ENCODE peak calls at places on chromosomes 6 and 20, in seven cellular contexts. O is esophagus muscularis mucosa; V is naive thymus-derived CD4-positive, alpha-beta T cell; F is MM.1S; Z is GM23248; K is stomach; H is heart right ventricle. E is an unnamed sample.

GRCh38 chr20:63407928-63408683 is 47.0 kb upstream of the CHRNA4 start:
- DNase-seq in O (no peak), Z (no peak), K (no peak), V (no peak), H (no peak), F (no peak), E (no peak)

GRCh38 chr6:41591859-41592502 is 45.8 kb downstream of the FOXP4 start:
- DNase-seq in F (peak; percentile 30), Z (peak; percentile 55), H (peak; percentile 72), V (peak; percentile 63), O (peak; percentile 95), K (peak; percentile 83), E (peak; percentile 95)

GRCh38 chr20:6466065-6466810 is 301.2 kb upstream of the BMP2 start:
- DNase-seq in O (no peak), H (no peak), V (no peak), K (no peak), F (no peak), Z (no peak), E (no peak)

GRCh38 chr6:45434401-45434741 is 56.6 kb upstream of the SUPT3H start:
- DNase-seq in Z (no peak), O (no peak), K (no peak), H (no peak), F (peak; percentile 20), V (no peak), E (no peak)

GRCh38 chr6:151379933-151380847 is 11.2 kb downstream of the ZBTB2 start:
- DNase-seq in O (no peak), F (peak; percentile 37), K (no peak), Z (peak; percentile 57), V (no peak), H (no peak), E (peak; percentile 58)

GRCh38 chr20:61570796-61571195 is 318.7 kb downstream of the CDH4 start:
- DNase-seq in K (no peak), H (no peak), V (no peak), Z (no peak), F (no peak), O (no peak), E (no peak)

GRCh38 chr6:158773581-158774449 is 45.4 kb downstream of the EZR start:
- DNase-seq in O (no peak), Z (no peak), V (no peak), H (no peak), K (no peak), F (no peak), E (peak; percentile 85)

GRCh38 chr6:110814488-110815259 is 595 bp downstream of the CDK19 start:
- DNase-seq in O (peak; percentile 91), H (peak; percentile 65), F (peak; percentile 43), K (peak; percentile 63), V (peak; percentile 45), Z (peak; percentile 84), E (peak; percentile 82)

GRCh38 chr6:67369679-67370078 is 1265.4 kb upstream of the ADGRB3 start:
- DNase-seq in K (no peak), Z (no peak), V (no peak), H (no peak), O (no peak), F (no peak), E (no peak)

GRCh38 chr6:109236140-109237081 is 141.1 kb downstream of the CEP57L1 start:
- DNase-seq in Z (no peak), O (no peak), V (no peak), H (no peak), K (no peak), F (no peak), E (peak; percentile 92)

GRCh38 chr6:139655783-139656705 is 281.6 kb upstream of the CITED2 start:
- DNase-seq in V (no peak), Z (no peak), H (no peak), O (no peak), F (no peak), K (peak; percentile 71), E (no peak)

GRCh38 chr6:145544031-145544430 is 191.3 kb downstream of the EPM2A start:
- DNase-seq in V (no peak), H (no peak), O (no peak), F (no peak), K (no peak), Z (peak; percentile 74), E (no peak)
- H3K27ac ChIP-seq in V (no peak overlapping the region), H (no peak overlapping the region), O (no peak overlapping the region), F (no peak overlapping the region), K (no peak overlapping the region), Z (no peak overlapping the region), E (no peak overlapping the region)

DNA sequence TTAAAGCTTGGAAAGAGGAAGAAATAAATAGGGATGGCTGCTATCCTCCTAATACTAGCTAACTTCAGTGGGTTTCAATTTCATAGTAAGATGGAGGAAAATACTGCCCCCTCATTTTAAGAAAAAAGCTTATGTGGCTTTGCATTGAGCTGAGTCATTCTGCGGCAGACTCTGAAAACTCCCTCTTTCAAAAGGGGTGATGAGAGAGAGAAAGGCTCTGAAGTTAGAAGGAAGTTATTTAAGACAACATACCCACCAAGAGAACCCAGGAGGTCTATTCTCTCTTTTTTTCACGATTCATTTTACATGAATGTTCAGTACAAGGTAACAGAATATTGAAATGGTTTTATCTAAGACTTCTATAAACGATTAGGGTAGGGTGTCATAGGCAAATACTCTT is 4.5 kb downstream of the PRDM13 start:
- DNase-seq in H (no peak), F (no peak), Z (no peak), K (no peak), V (no peak), O (no peak), E (no peak)
- H3K27me3 ChIP-seq in H (peaks cover 100% of the 10 kb centered on the region), F (peaks cover under 1% of the 10 kb centered on the region), Z (peaks cover 95% of the 10 kb centered on the region), K (peaks cover 94% of the 10 kb centered on the region), V (peaks cover 44% of the 10 kb centered on the region), O (peaks cover 91% of the 10 kb centered on the region), E (peaks cover 100% of the 10 kb centered on the region)

DNA sequence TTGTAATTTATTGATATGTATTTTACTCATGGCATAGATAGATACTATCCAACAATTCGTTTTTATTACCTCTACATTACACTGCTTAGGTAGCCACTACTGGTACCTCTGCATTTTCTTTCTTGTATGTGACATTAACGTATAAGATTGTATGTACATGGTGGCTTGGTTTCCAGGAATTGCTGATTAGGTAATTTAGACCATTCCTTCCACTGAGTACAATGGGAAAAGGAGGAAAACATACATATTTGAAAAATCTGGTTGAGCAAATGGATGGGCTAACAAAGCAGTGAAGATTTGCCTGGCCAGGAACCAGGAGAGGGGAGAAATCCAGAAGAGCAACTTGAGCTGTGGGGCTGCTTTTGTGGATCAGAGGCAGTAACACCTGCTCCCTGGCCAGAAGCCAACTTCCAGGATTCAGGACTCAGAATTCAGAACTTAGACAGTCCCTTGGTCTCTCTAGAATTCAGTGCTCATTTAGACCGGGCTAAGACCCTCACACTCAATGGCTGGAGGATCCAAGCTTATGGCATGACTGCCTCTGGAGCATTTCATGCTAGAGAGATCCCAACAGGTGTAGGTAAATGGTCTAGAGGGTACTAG is 17.9 kb upstream of the MICB start:
- DNase-seq in F (no peak), O (peak; percentile 45), V (no peak), Z (no peak), K (no peak), H (no peak), E (no peak)
- H3K27ac ChIP-seq in F (no peak overlapping the region), O (no peak overlapping the region), V (no peak overlapping the region), Z (no peak overlapping the region), K (no peak overlapping the region), H (no peak overlapping the region), E (no peak overlapping the region)

GRCh38 chr6:13407368-13407708 is 79.0 kb upstream of the TBC1D7 start:
- DNase-seq in H (no peak), K (no peak), V (no peak), Z (no peak), O (no peak), F (no peak), E (no peak)

GRCh38 chr6:13411484-13411883 is 75.9 kb downstream of the GFOD1 start:
- DNase-seq in O (no peak), Z (no peak), F (no peak), H (no peak), K (no peak), V (no peak), E (peak; percentile 39)

GRCh38 chr6:13407709-13408695 is 79.4 kb downstream of the GFOD1 start:
- DNase-seq in H (no peak), V (no peak), O (no peak), K (peak; percentile 32), F (no peak), Z (peak; percentile 84), E (no peak)

GRCh38 chr6:13412211-13412610 is 75.2 kb downstream of the GFOD1 start:
- DNase-seq in F (no peak), H (no peak), Z (no peak), O (no peak), V (no peak), K (no peak), E (no peak)

DNA sequence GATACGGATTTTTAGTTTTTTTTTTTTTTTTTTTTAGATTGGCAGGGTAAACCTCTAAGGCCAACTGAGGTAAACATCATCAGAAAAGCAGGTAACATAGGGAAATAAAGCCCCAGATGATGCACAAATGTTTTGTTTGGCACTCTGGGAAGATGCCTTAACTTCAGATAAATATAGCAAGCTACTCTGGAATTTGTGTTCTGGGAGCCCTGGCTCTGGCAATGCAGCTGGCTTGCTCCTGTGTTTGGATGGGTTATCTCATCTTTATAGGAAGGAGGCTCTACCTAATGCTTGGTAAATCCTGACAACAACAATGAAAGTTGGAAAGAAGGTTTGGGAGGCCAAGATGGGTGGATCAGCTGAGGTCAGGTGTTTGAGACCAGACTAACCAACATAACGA is 77.4 kb downstream of the GFOD1 start:
- DNase-seq in F (no peak), O (no peak), V (no peak), K (no peak), H (no peak), Z (no peak), E (no peak)
- H3K27me3 ChIP-seq in F (no peaks in the 10 kb centered on the region), O (no peaks in the 10 kb centered on the region), V (no peaks in the 10 kb centered on the region), K (no peaks in the 10 kb centered on the region), H (no peaks in the 10 kb centered on the region), Z (no peaks in the 10 kb centered on the region), E (no peaks in the 10 kb centered on the region)

DNA sequence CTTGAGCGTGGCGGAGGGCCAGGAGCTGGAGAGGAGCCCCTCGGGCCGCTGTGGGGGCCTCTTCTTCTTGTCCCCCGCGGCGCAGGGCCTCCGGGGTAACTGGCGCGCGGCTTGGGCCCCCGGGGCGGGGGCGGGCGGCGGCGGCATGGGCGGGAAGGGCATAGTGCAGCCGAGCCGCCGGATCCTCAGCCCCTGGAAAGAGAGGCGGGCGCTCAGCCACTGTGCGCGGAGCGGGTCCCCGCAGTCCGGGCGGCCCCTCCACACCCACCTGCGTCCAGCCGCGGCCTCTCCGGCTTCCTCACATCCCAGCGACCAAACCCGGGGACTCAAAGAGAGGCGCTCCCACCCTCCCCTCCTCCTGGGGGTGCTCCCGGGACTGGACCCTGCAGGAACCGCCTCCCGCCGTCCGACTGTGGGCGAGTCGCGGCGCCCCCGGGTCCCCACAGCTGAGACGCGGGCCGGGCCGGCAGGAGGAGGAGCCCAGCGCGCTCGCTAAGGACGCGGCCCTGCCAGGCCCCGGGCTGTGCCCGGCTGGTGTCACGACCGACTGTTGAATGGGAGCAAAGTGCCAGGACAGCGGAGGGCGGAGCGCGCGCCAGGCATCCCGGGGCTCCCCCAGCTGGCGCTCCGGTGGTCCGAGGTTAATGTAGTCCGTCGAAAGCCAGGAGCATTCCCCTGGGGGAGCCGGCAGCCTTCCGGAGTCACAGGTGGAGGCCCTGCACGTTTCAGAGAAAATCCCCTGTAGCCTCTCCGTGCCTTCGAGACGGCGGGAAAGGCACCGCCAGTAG is at the start of gene PRR18:
- DNase-seq in Z (peak; percentile 31), V (no peak), O (peak; percentile 89), H (no peak), F (no peak), K (no peak), E (peak; percentile 77)
- H3K27ac ChIP-seq in Z (no peak within 1 kb of the TSS), V (no peak within 1 kb of the TSS), O (no peak within 1 kb of the TSS), H (no peak within 1 kb of the TSS), F (no peak within 1 kb of the TSS), K (no peak within 1 kb of the TSS), E (no peak within 1 kb of the TSS)

E was measured in endodermal cell.